ENCODE peak calls at places on chromosomes 2 and 18, in eight cellular contexts. L is OCI-LY7, A is WERI-Rb-1, S is PC-3, E is GM23338, K is H9, Z is brain microvascular endothelial cell, R is glutamatergic neuron. O is an unnamed sample.

GRCh38 chr2:178304262-178304661 is 110.0 kb downstream of the OSBPL6 start:
- DNase-seq in Z (no peak), A (peak), K (no peak), S (no peak), L (no peak), R (no peak), E (no peak), O (no peak)

GRCh38 chr2:24334245-24334633 is 26.1 kb downstream of the ITSN2 start:
- DNase-seq in S (peak), R (no peak), Z (no peak), A (no peak), L (no peak), E (no peak), K (no peak), O (no peak)

GRCh38 chr18:57437782-57438668 is 2.9 kb downstream of the ONECUT2 start:
- DNase-seq in L (no peak), R (peak), A (peak), K (peak), Z (peak), E (peak), S (peak), O (peak)

GRCh38 chr2:67486041-67486796 is 89.1 kb downstream of the ETAA1 start:
- DNase-seq in E (no peak), S (peak), A (no peak), K (no peak), R (no peak), Z (no peak), L (no peak), O (no peak)

GRCh38 chr2:106541333-106541732 is 54.2 kb downstream of the CD8B2 start:
- DNase-seq in E (no peak), A (no peak), Z (no peak), K (no peak), L (no peak), S (no peak), R (no peak), O (no peak)

GRCh38 chr2:216017365-216017764 is 4.0 kb upstream of the MREG start:
- DNase-seq in K (no peak), A (no peak), S (peak), L (peak), Z (no peak), E (no peak), R (no peak), O (peak)

GRCh38 chr2:127085260-127085666 is 21.7 kb downstream of the BIN1 start:
- DNase-seq in R (no peak), E (no peak), K (no peak), L (no peak), A (no peak), Z (no peak), S (no peak), O (no peak)

GRCh38 chr18:42548493-42548892 is 567.0 kb downstream of the RIT2 start:
- DNase-seq in L (no peak), K (no peak), E (no peak), A (no peak), Z (no peak), S (no peak), R (no peak), O (no peak)

GRCh38 chr2:239800785-239801184 is 224.4 kb downstream of the NDUFA10 start:
- DNase-seq in A (no peak), K (no peak), Z (no peak), L (no peak), E (no peak), S (no peak), R (no peak), O (no peak)

GRCh38 chr2:232239956-232240681 is 138.4 kb upstream of the ALPP start:
- DNase-seq in E (no peak), K (no peak), L (no peak), S (peak), R (no peak), Z (no peak), A (no peak), O (peak)

GRCh38 chr2:8039732-8040131 is 642.1 kb upstream of the ID2 start:
- DNase-seq in K (no peak), L (no peak), E (no peak), A (no peak), S (no peak), R (no peak), Z (no peak), O (no peak)

GRCh38 chr2:113309655-113310387 is 31.1 kb upstream of the PAX8 start:
- DNase-seq in E (no peak), Z (no peak), S (no peak), L (no peak), K (no peak), R (no peak), A (no peak), O (no peak)

GRCh38 chr2:207983654-207984053 is 41.7 kb downstream of the PLEKHM3 start:
- DNase-seq in S (no peak), K (no peak), E (no peak), A (no peak), R (no peak), Z (no peak), L (no peak), O (peak)

GRCh38 chr18:10748641-10749040 is 222.8 kb downstream of the NAPG start:
- DNase-seq in S (peak), K (no peak), Z (peak), A (no peak), R (no peak), L (no peak), E (no peak), O (no peak)

GRCh38 chr2:241002275-241003046 is 4.0 kb downstream of the SNED1 start:
- DNase-seq in S (no peak), K (no peak), L (no peak), Z (no peak), R (no peak), E (no peak), A (no peak), O (no peak)

GRCh38 chr18:45167631-45168225 is 447.5 kb upstream of the SLC14A2 start:
- DNase-seq in Z (peak), E (no peak), S (peak), R (no peak), K (no peak), A (no peak), L (no peak), O (no peak)

GRCh38 chr2:191846787-191847620 is at the start of gene CAVIN2:
- DNase-seq in S (peak), K (no peak), A (no peak), L (no peak), Z (peak), E (no peak), R (no peak), O (no peak)

GRCh38 chr2:200127852-200128251 is 172.5 kb downstream of the MAIP1 start:
- DNase-seq in E (no peak), R (no peak), A (no peak), L (no peak), S (no peak), K (no peak), Z (peak), O (no peak)
- TF ChIP-seq CTCF in E (no peak), R (no peak), A (no peak), L (no peak), S (no peak), K (no peak), Z (peak), O (no peak)

DNA sequence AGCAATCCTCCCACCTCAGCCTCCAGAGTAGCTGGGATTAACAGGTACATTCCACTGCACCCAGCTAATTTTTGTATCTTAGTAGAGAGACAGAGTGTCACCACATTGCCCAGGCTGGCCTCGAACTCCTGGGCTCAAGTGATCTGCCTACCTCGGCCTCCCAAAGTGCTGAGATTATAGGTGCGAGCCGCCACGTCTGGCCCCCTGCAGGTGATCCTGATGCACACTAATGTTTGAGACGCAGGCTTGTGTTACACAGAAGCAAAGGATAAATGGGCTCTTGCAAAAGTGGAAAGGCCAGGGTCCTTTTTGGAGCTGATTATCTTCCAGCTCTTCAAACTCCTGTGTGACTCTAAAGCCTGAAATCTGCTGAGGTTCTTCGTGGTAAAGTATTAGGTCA is 84.2 kb downstream of the TGFA start:
- DNase-seq in R (no peak), E (peak), Z (no peak), S (no peak), L (no peak), A (no peak), K (peak), O (no peak)
- TF ChIP-seq CTCF in R (peak), E (peak), Z (peak), S (peak), L (no peak), A (peak), K (peak), O (no peak)

GRCh38 chr2:32801741-32802140 is 145.0 kb upstream of the LTBP1 start:
- DNase-seq in L (no peak), S (no peak), R (no peak), K (no peak), A (no peak), Z (no peak), E (no peak), O (no peak)
- TF ChIP-seq CTCF in L (no peak), S (no peak), R (no peak), K (no peak), A (no peak), Z (no peak), E (no peak), O (no peak)

GRCh38 chr2:31270136-31270535 is 36.2 kb downstream of the EHD3 start:
- DNase-seq in R (no peak), Z (peak), E (peak), S (peak), A (no peak), L (no peak), K (no peak), O (no peak)

GRCh38 chr2:31266804-31267203 is 32.9 kb downstream of the EHD3 start:
- DNase-seq in E (no peak), K (no peak), Z (no peak), L (no peak), R (no peak), A (peak), S (no peak), O (no peak)

GRCh38 chr2:31267437-31268120 is 33.6 kb downstream of the EHD3 start:
- DNase-seq in E (no peak), L (no peak), R (no peak), A (no peak), S (no peak), K (no peak), Z (no peak), O (no peak)

GRCh38 chr2:31269087-31269486 is 35.1 kb downstream of the EHD3 start:
- DNase-seq in A (no peak), K (no peak), E (no peak), Z (peak), S (no peak), L (no peak), R (no peak), O (no peak)

GRCh38 chr2:31268344-31268743 is 34.4 kb downstream of the EHD3 start:
- DNase-seq in A (no peak), K (peak), L (no peak), Z (no peak), S (no peak), R (no peak), E (peak), O (no peak)
- TF ChIP-seq CTCF in A (peak), K (peak), L (peak), Z (peak), S (no peak), R (no peak), E (peak), O (peak)

GRCh38 chr18:73891572-73892421 is 255.8 kb downstream of the FBXO15 start:
- DNase-seq in L (no peak), R (no peak), S (no peak), E (peak), Z (no peak), K (peak), A (peak), O (no peak)
- TF ChIP-seq CTCF in L (no peak), R (no peak), S (peak), E (peak), Z (peak), K (peak), A (peak), O (no peak)